ENCODE peak calls at places on chromosome 11, in ten cellular contexts. K is HAP-1, D is IMR-90, Z is DND-41, F is mesendoderm, B is colonic mucosa, S is fibroblast of lung, V is endodermal cell, N is tibial artery, J is ovary. C is an unnamed sample. For H3K4me1, the result is how much of the 10 kb centered on the place peaks cover.

GRCh38 chr11:75525433-75526191 is at the start of gene GDPD5:
- DNase-seq in S (peak), Z (peak), J (peak), F (peak), V (peak), B (peak), K (peak), N (peak), D (peak), C (peak)

GRCh38 chr11:96338910-96339703 is 3.9 kb downstream of the MAML2 start:
- DNase-seq in N (peak), Z (peak), V (peak), S (peak), F (peak), K (no peak), J (peak), D (peak), B (peak), C (peak)

GRCh38 chr11:1371026-1371325 is 18.8 kb upstream of the BRSK2 start:
- DNase-seq in J (no peak), F (no peak), S (no peak), Z (no peak), B (no peak), N (no peak), D (no peak), V (no peak), K (no peak), C (no peak)

GRCh38 chr11:119382101-119382500 is 611 bp upstream of the USP2 start:
- DNase-seq in J (no peak), B (no peak), D (no peak), K (peak), V (no peak), Z (no peak), F (peak), S (no peak), N (no peak), C (no peak)

GRCh38 chr11:40286137-40286536 is 1173.3 kb downstream of the LRRC4C start:
- DNase-seq in J (no peak), K (no peak), F (no peak), D (no peak), V (no peak), Z (no peak), S (no peak), B (no peak), N (no peak), C (no peak)

GRCh38 chr11:34330653-34331052 is 27.2 kb downstream of the ABTB2 start:
- DNase-seq in K (no peak), D (no peak), B (no peak), N (no peak), Z (no peak), S (no peak), J (no peak), V (no peak), F (no peak), C (no peak)

GRCh38 chr11:113722221-113722620 is 16.1 kb upstream of the TMPRSS5 start:
- DNase-seq in D (no peak), K (no peak), Z (no peak), F (no peak), S (no peak), B (no peak), N (no peak), J (no peak), V (no peak), C (no peak)

GRCh38 chr11:35619754-35620640 is 1.7 kb downstream of the FJX1 start:
- DNase-seq in B (no peak), N (no peak), V (peak), J (peak), Z (no peak), D (peak), K (peak), S (peak), F (peak), C (peak)

GRCh38 chr11:34940026-34940677 is 23.7 kb downstream of the PDHX start:
- DNase-seq in N (no peak), S (peak), Z (no peak), F (no peak), K (no peak), V (no peak), B (no peak), D (peak), J (no peak), C (no peak)

GRCh38 chr11:35247428-35247827 is 108.5 kb downstream of the CD44 start:
- DNase-seq in D (no peak), J (no peak), Z (no peak), K (no peak), S (no peak), V (no peak), N (no peak), B (no peak), F (no peak), C (peak)

GRCh38 chr11:77082838-77083552 is 16.2 kb downstream of the CAPN5 start:
- DNase-seq in V (no peak), D (peak), S (peak), N (peak), F (peak), Z (peak), B (no peak), K (no peak), J (peak), C (peak)

GRCh38 chr11:131824766-131825165 is 454.4 kb downstream of the NTM start:
- DNase-seq in V (no peak), B (no peak), S (no peak), Z (no peak), N (no peak), J (no peak), D (peak), K (no peak), F (no peak), C (no peak)

GRCh38 chr11:1510928-1511327 is 24.3 kb upstream of the MOB2 start:
- DNase-seq in N (no peak), S (no peak), B (no peak), F (no peak), D (no peak), V (no peak), Z (no peak), K (no peak), J (no peak), C (no peak)

GRCh38 chr11:75627879-75628668 is 40.8 kb downstream of the MAP6 start:
- DNase-seq in B (no peak), V (peak), D (peak), S (peak), N (no peak), K (no peak), J (peak), F (peak), Z (no peak), C (no peak)

GRCh38 chr11:62125316-62125715 is 1.5 kb downstream of the INCENP start:
- DNase-seq in S (no peak), F (no peak), D (no peak), V (no peak), J (no peak), K (peak), N (no peak), B (no peak), Z (no peak), C (no peak)

GRCh38 chr11:76601272-76601671 is 69.3 kb downstream of the LRRC32 start:
- DNase-seq in N (no peak), V (no peak), B (peak), D (no peak), Z (no peak), J (no peak), K (no peak), S (no peak), F (no peak), C (no peak)

GRCh38 chr11:79461144-79461543 is 20.3 kb upstream of the TENM4 start:
- DNase-seq in B (no peak), Z (no peak), N (no peak), F (peak), J (peak), D (peak), K (peak), S (peak), V (peak), C (no peak)

GRCh38 chr11:102061276-102061675 is 14.0 kb downstream of the CFAP300 start:
- DNase-seq in D (peak), V (no peak), N (no peak), S (no peak), B (no peak), K (peak), J (no peak), F (peak), Z (no peak), C (no peak)

GRCh38 chr11:122354029-122354697 is 238.1 kb upstream of the BLID start:
- DNase-seq in F (no peak), D (no peak), B (no peak), S (peak), N (no peak), J (no peak), K (no peak), V (no peak), Z (no peak), C (no peak)

GRCh38 chr11:61090521-61090920 is 11.8 kb upstream of the CD5 start:
- DNase-seq in V (peak), D (no peak), Z (no peak), N (no peak), K (no peak), J (no peak), S (no peak), F (no peak), B (no peak), C (no peak)

GRCh38 chr11:78651923-78652602 is 77.4 kb upstream of the NARS2 start:
- DNase-seq in N (no peak), B (no peak), D (no peak), K (no peak), F (no peak), S (no peak), Z (no peak), J (no peak), V (peak), C (no peak)

GRCh38 chr11:109197656-109198055 is 224.3 kb upstream of the C11orf87 start:
- DNase-seq in J (no peak), Z (no peak), B (no peak), K (no peak), S (peak), V (no peak), F (no peak), D (peak), N (no peak), C (no peak)

GRCh38 chr11:14300661-14301304 is 58.2 kb downstream of the RRAS2 start:
- DNase-seq in V (peak), Z (peak), S (peak), N (peak), J (peak), F (peak), D (peak), B (peak), K (peak), C (peak)

GRCh38 chr11:19597194-19597593 is 115.4 kb upstream of the NAV2 start:
- DNase-seq in F (no peak), N (no peak), V (no peak), K (no peak), D (peak), J (no peak), Z (no peak), B (no peak), S (peak), C (no peak)

GRCh38 chr11:95239871-95240648 is 9.1 kb upstream of the SESN3 start:
- DNase-seq in B (no peak), K (no peak), N (no peak), F (no peak), V (no peak), J (no peak), D (no peak), Z (no peak), S (no peak), C (no peak)

GRCh38 chr11:114232400-114233070 is 63.7 kb upstream of the NNMT start:
- DNase-seq in J (no peak), B (peak), F (no peak), K (no peak), S (no peak), D (no peak), Z (no peak), N (no peak), V (no peak), C (no peak)

GRCh38 chr11:83172551-83172950 is 15.6 kb downstream of the PCF11 start:
- DNase-seq in Z (no peak), V (no peak), S (no peak), D (no peak), F (no peak), J (no peak), B (no peak), K (no peak), N (no peak), C (no peak)
- H3K4me1 ChIP-seq in Z (under half), V (under half), S (under half), D (under half), F (under half), J (under half), B (under half), K (under half), N (half or more), C (under half)

DNA sequence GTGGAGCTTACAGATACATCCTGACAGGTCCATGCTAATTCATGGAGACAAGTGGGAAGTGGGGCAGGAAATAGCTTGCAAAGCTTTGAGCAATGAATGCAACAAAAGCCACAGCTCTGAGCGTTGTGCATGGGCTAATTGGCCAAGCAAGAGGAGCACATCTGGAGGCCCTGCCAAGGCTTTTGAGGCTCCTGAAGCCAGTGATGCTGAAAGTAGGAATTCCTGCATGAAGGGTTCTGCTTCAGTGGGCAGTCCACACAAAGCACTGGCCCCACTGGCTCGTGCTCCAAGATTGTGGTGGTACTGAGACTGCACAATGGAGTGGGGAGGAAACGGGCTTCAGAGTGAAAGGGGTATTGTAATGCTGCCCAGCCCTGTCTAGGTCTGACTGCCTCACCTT is 103.8 kb upstream of the CSNK2A3 start:
- DNase-seq in Z (no peak), K (no peak), N (no peak), V (no peak), D (no peak), J (no peak), B (no peak), S (no peak), F (no peak), C (no peak)
- H3K4me3 ChIP-seq in Z (no peak), K (no peak), N (no peak), V (no peak), D (no peak), J (no peak), B (no peak), S (no peak), F (no peak), C (no peak)

GRCh38 chr11:134531331-134532135 is 119.5 kb upstream of the B3GAT1 start:
- DNase-seq in D (no peak), S (no peak), N (peak), F (no peak), J (no peak), K (no peak), B (peak), V (peak), Z (no peak), C (no peak)
- H3K4me1 ChIP-seq in D (under half), S (under half), N (under half), F (under half), J (under half), K (under half), B (under half), V (under half), Z (under half), C (under half)

DNA sequence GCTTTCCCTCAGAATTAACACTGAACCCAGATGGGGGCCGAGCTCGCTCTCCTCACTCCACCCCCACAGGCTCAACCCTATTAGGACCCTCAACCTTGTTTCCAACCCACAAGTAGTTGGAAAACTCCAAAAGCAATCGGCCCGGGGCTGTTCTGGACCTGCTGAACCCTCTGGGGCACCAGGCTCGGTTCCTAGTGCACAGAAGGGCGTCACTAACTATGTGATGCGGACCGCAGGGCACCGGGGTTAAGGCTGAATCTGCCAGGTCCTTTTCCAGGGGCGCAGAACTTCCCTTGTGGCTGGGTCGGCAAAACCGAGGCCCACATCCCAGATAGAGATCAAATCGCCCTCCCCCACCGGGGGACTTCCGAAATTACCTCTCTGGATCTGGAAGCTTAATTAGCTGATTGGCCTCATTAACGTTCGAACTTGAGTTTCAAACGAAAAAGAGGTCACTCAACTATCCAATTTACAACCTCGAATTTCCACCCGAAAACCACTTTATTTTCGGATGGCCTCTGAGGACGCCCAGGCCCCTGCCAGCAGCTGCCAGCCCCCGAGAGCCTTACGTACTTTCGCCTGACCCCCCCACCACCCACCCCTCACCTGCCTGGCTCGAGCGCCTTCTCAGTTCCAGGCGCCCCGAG is 1.7 kb downstream of the SHANK2 start:
- DNase-seq in N (no peak), K (no peak), Z (no peak), F (no peak), S (no peak), D (no peak), V (peak), B (no peak), J (no peak), C (no peak)
- H3K4me3 ChIP-seq in N (no peak), K (no peak), Z (no peak), F (no peak), S (peak), D (peak), V (peak), B (peak), J (no peak), C (no peak)

GRCh38 chr11:2564588-2565440 is 120.0 kb downstream of the KCNQ1 start:
- DNase-seq in J (no peak), F (no peak), S (no peak), B (no peak), D (no peak), Z (no peak), V (peak), N (peak), K (no peak), C (no peak)

GRCh38 chr11:2566223-2567025 is 121.6 kb downstream of the KCNQ1 start:
- DNase-seq in S (no peak), Z (no peak), N (peak), K (no peak), J (no peak), V (peak), D (no peak), B (peak), F (no peak), C (peak)

GRCh38 chr11:2567026-2567671 is 122.3 kb downstream of the KCNQ1 start:
- DNase-seq in F (peak), D (no peak), Z (no peak), K (no peak), J (no peak), V (peak), N (peak), B (no peak), S (no peak), C (peak)

GRCh38 chr11:2564008-2564530 is 119.3 kb downstream of the KCNQ1 start:
- DNase-seq in Z (no peak), S (no peak), B (no peak), D (no peak), K (no peak), N (no peak), V (no peak), J (no peak), F (no peak), C (peak)

GRCh38 chr11:2565447-2566222 is 120.8 kb downstream of the KCNQ1 start:
- DNase-seq in B (no peak), D (no peak), J (no peak), S (no peak), N (peak), V (peak), F (no peak), K (no peak), Z (no peak), C (no peak)
- H3K4me1 ChIP-seq in B (under half), D (under half), J (under half), S (under half), N (under half), V (under half), F (under half), K (under half), Z (under half), C (under half)

GRCh38 chr11:72066855-72067254 is 13.5 kb downstream of the NUMA1 start:
- DNase-seq in N (no peak), B (no peak), J (no peak), K (no peak), S (no peak), V (no peak), F (no peak), D (no peak), Z (no peak), C (peak)
- H3K4me3 ChIP-seq in N (no peak), B (no peak), J (no peak), K (no peak), S (no peak), V (no peak), F (no peak), D (no peak), Z (no peak), C (no peak)

C was measured in mucosa of descending colon.